ENCODE peak calls at places on chromosomes 11 and 22, in seven cellular contexts. R, K, W, U, M, G and N are unnamed samples.
A peak's percentile ranks its signal among the peaks of the same experiment; 100 is the strongest.

GRCh38 chr22:38460367-38460952 is 5.5 kb upstream of the KCNJ4 start:
- DNase-seq in R (peak; percentile 29), K (no peak), W (no peak), U (no peak), M (no peak), G (no peak), N (no peak)

GRCh38 chr11:99865951-99866350 is 821.1 kb upstream of the ARHGAP42 start:
- DNase-seq in R (no peak), K (peak; percentile 4), W (no peak), U (no peak), M (no peak), G (no peak), N (no peak)

GRCh38 chr11:127656266-127656879 is 655.8 kb upstream of the KIRREL3 start:
- DNase-seq in R (no peak), K (no peak), W (no peak), U (no peak), M (no peak), G (no peak), N (no peak)

GRCh38 chr11:105046898-105047579 is 1.9 kb upstream of the CARD16 start:
- DNase-seq in R (no peak), K (peak; percentile 98), W (no peak), U (no peak), M (no peak), G (no peak), N (no peak)

GRCh38 chr22:40463727-40464126 is 93.3 kb downstream of the SGSM3 start:
- DNase-seq in R (no peak), K (no peak), W (peak; percentile 34), U (peak; percentile 36), M (no peak), G (no peak), N (no peak)

GRCh38 chr11:64746486-64746885 is 2.5 kb upstream of the RASGRP2 start:
- DNase-seq in R (peak; percentile 76), K (no peak), W (peak; percentile 54), U (no peak), M (no peak), G (no peak), N (no peak)

GRCh38 chr11:45921561-45922424 is 663 bp upstream of the LARGE2 start:
- DNase-seq in R (peak; percentile 86), K (no peak), W (peak; percentile 40), U (no peak), M (no peak), G (peak; percentile 88), N (no peak)

GRCh38 chr11:96622026-96622634 is 232.3 kb downstream of the JRKL start:
- DNase-seq in R (peak; percentile 71), K (peak; percentile 7), W (no peak), U (no peak), M (no peak), G (no peak), N (no peak)

GRCh38 chr11:1565173-1565903 is 6.7 kb downstream of the DUSP8 start:
- DNase-seq in R (no peak), K (no peak), W (no peak), U (no peak), M (no peak), G (no peak), N (no peak)

GRCh38 chr11:18721576-18722292 is 4.3 kb downstream of the IGSF22 start:
- DNase-seq in R (peak; percentile 85), K (peak; percentile 54), W (peak; percentile 71), U (peak; percentile 74), M (peak; percentile 45), G (peak; percentile 78), N (peak; percentile 35)

GRCh38 chr11:20397281-20397680 is 9.8 kb downstream of the PRMT3 start:
- DNase-seq in R (no peak), K (peak; percentile 77), W (peak; percentile 40), U (peak; percentile 37), M (peak; percentile 36), G (peak; percentile 61), N (no peak)

GRCh38 chr11:58227956-58228615 is 632 bp downstream of the OR10Q1 start:
- DNase-seq in R (no peak), K (no peak), W (no peak), U (no peak), M (no peak), G (no peak), N (no peak)

GRCh38 chr22:39238966-39239510 is 5.7 kb downstream of the PDGFB start:
- DNase-seq in R (no peak), K (no peak), W (no peak), U (no peak), M (no peak), G (no peak), N (no peak)

GRCh38 chr22:45422237-45422983 is 8.9 kb downstream of the RIBC2 start:
- DNase-seq in R (no peak), K (no peak), W (no peak), U (peak; percentile 15), M (no peak), G (no peak), N (no peak)

GRCh38 chr22:33653525-33654063 is 266.7 kb downstream of the LARGE1 start:
- DNase-seq in R (no peak), K (no peak), W (no peak), U (no peak), M (no peak), G (no peak), N (no peak)
- TF ChIP-seq CTCF in R (no peak), K (no peak), W (no peak), U (no peak), M (no peak), G (no peak), N (no peak)

DNA sequence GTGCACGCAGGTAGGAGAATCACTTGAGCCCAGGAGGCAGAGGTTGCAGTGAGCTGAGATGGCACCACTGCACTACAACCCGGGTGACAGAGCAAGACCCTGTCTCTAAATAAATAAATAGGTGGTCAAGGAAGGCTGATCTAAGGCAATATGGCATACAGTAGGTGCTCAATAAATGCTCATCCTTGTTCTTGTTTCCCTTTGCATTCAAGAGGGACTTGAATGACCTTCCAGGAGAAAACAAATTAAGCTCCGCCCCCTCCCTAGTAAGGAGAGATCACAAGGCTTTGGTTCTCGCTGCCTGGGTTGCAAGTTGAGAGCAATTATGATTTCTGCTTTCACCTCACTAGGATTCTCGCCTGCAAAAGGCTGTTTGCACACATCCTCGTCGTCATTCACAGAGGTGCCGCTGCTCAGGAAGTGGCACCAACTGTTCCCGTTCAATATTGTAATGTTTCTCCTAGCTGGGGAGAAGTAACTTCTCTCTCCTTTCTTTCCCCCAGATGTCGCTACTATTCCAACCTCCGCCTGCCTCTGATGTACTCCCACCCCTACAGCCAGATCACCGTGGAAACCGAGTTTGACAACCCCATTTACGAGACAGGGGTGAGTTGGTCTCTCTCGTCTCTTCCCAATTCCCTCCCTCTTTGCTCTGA is 51.8 kb upstream of the ASPHD2 start:
- DNase-seq in R (no peak), K (peak; percentile 14), W (no peak), U (no peak), M (no peak), G (peak; percentile 58), N (no peak)
- TF ChIP-seq CTCF in R (no peak), K (peak; percentile 19), W (peak; percentile 28), U (peak; percentile 6), M (no peak), G (peak; percentile 37), N (no peak)

GRCh38 chr11:5550440-5551095 is 2.2 kb upstream of the OR52H1 start:
- DNase-seq in R (no peak), K (peak; percentile 46), W (peak; percentile 21), U (no peak), M (peak; percentile 54), G (no peak), N (no peak)
- TF ChIP-seq CTCF in R (no peak), K (no peak), W (no peak), U (no peak), M (no peak), G (no peak), N (no peak)

DNA sequence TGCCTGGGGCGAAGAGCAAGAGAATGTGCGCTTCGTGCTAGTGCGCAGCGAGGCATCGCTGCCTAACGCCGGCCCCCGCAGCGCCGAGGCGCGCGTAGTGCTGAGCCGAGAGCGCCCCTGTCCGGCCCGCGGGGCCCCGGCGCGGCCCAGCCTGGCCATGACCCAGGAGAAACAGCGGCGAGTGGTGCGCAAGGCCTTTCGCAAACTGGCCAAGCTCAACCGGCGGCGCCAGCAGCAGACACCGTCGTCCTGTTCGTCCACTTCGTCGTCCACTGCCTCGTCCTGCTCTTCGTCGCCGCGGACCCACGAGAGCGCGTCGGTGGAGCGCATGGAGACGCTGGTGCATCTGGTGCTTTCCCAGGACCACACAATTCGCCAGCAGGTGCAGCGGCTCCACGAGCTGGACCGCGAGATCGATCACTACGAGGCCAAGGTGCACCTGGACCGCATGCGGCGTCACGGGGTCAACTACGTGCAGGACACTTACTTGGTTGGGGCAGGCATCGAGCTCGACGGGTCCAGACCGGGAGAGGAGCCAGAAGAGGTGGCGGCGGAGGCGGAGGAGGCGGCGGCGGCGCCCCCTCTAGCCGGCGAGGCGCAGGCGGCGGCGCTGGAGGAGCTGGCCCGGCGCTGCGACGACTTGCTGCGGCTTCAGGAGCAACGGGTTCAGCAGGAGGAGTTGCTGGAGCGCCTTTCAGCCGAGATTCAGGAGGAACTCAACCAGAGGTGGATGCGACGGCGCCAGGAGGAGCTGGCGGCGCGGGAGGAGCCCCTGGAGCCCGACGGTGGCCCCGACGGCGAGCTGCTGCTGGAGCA is 1.0 kb downstream of the RASSF10 start:
- DNase-seq in R (peak; percentile 79), K (no peak), W (peak; percentile 22), U (no peak), M (no peak), G (peak; percentile 83), N (no peak)
- TF ChIP-seq CTCF in R (no peak), K (no peak), W (no peak), U (no peak), M (no peak), G (peak; percentile 17), N (no peak)

DNA sequence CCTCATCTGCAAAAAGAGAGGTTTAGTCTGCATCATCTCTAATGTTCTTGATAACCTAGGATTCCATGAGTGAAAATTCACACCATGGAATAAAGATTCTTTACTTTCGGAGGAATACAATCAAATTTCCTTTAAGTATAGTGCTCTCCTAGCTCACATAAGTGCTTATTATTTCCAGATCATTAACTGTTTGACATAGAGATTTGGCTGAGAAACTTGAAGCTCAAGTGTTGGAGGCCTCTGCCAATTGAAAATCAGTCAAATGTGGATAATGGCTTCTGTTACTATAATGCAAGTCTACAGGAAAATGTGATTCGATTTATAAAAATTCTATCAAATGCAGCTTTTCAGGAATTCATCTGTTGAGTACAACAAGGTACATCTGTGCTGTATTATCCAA is 144.6 kb downstream of the KIF18A start:
- DNase-seq in R (no peak), K (no peak), W (no peak), U (no peak), M (no peak), G (no peak), N (no peak)
- TF ChIP-seq CTCF in R (no peak), K (no peak), W (no peak), U (no peak), M (no peak), G (no peak), N (no peak)